ENCODE peak calls at places on chromosomes 1 and 21, in six cellular contexts. O, H, Z, G, W and R are unnamed samples.
A peak's percentile ranks its signal among the peaks of the same experiment; 100 is the strongest.

GRCh38 chr1:183227382-183227781 is 41.3 kb downstream of the LAMC2 start:
- DNase-seq in O (no peak), H (no peak), Z (no peak), G (no peak), W (no peak), R (no peak)

GRCh38 chr1:149936992-149937705 is 470 bp upstream of the MTMR11 start:
- DNase-seq in O (no peak), H (peak; percentile 91), Z (no peak), G (peak; percentile 81), W (no peak), R (peak; percentile 87)

GRCh38 chr21:35178812-35179211 is 129.7 kb upstream of the RUNX1 start:
- DNase-seq in O (no peak), H (no peak), Z (no peak), G (peak; percentile 69), W (no peak), R (peak; percentile 67)

GRCh38 chr1:34267326-34267725 is 90.6 kb downstream of the C1orf94 start:
- DNase-seq in O (no peak), H (no peak), Z (no peak), G (peak; percentile 33), W (no peak), R (no peak)

GRCh38 chr1:21762022-21762404 is 20.9 kb downstream of the USP48 start:
- DNase-seq in O (no peak), H (no peak), Z (no peak), G (no peak), W (no peak), R (no peak)

GRCh38 chr21:20882462-20883415 is 115.5 kb upstream of the NCAM2 start:
- DNase-seq in O (no peak), H (peak; percentile 8), Z (no peak), G (peak; percentile 2), W (no peak), R (peak; percentile 7)

GRCh38 chr1:171329251-171329650 is 15.3 kb downstream of the FMO4 start:
- DNase-seq in O (no peak), H (no peak), Z (no peak), G (no peak), W (no peak), R (no peak)

GRCh38 chr1:100721502-100722205 is 2.1 kb downstream of the VCAM1 start:
- DNase-seq in O (peak; percentile 63), H (no peak), Z (no peak), G (peak; percentile 94), W (no peak), R (no peak)

GRCh38 chr1:82485591-82486369 is 685.0 kb downstream of the ADGRL2 start:
- DNase-seq in O (peak; percentile 64), H (no peak), Z (peak; percentile 33), G (peak; percentile 52), W (no peak), R (peak; percentile 75)

GRCh38 chr1:87853576-87854351 is 525.1 kb downstream of the LMO4 start:
- DNase-seq in O (no peak), H (no peak), Z (no peak), G (no peak), W (no peak), R (no peak)

GRCh38 chr1:163120372-163120771 is 51.2 kb downstream of the RGS4 start:
- DNase-seq in O (no peak), H (no peak), Z (no peak), G (no peak), W (no peak), R (no peak)

GRCh38 chr1:52119722-52120121 is 22.2 kb upstream of the ZFYVE9 start:
- DNase-seq in O (no peak), H (no peak), Z (no peak), G (no peak), W (no peak), R (no peak)

GRCh38 chr1:59046730-59047157 is 250.2 kb upstream of the FGGY start:
- DNase-seq in O (no peak), H (no peak), Z (no peak), G (no peak), W (no peak), R (no peak)

GRCh38 chr1:5661196-5662130 is 330.8 kb downstream of the NPHP4 start:
- DNase-seq in O (no peak), H (no peak), Z (no peak), G (no peak), W (no peak), R (no peak)

GRCh38 chr1:194280463-194280862 is 1094.0 kb upstream of the B3GALT2 start:
- DNase-seq in O (no peak), H (no peak), Z (no peak), G (no peak), W (no peak), R (no peak)

GRCh38 chr1:86648255-86648654 is 56.1 kb upstream of the SH3GLB1 start:
- DNase-seq in O (no peak), H (peak; percentile 43), Z (no peak), G (peak; percentile 76), W (no peak), R (peak; percentile 81)

GRCh38 chr1:85022700-85023099 is 25.6 kb downstream of the MCOLN3 start:
- DNase-seq in O (no peak), H (no peak), Z (no peak), G (no peak), W (no peak), R (no peak)

GRCh38 chr1:109391626-109392025 is 6.1 kb downstream of the SORT1 start:
- DNase-seq in O (no peak), H (no peak), Z (no peak), G (no peak), W (no peak), R (no peak)

GRCh38 chr1:230255116-230255515 is 171.0 kb downstream of the PGBD5 start:
- DNase-seq in O (no peak), H (no peak), Z (no peak), G (no peak), W (no peak), R (no peak)

GRCh38 chr1:24536391-24536840 is 19.5 kb upstream of the NCMAP start:
- DNase-seq in O (no peak), H (peak; percentile 43), Z (no peak), G (peak; percentile 63), W (no peak), R (no peak)

GRCh38 chr1:208207388-208208131 is 36.6 kb downstream of the PLXNA2 start:
- DNase-seq in O (no peak), H (no peak), Z (peak; percentile 53), G (peak; percentile 99), W (peak; percentile 88), R (peak; percentile 98)

GRCh38 chr1:48362901-48363300 is 109.1 kb downstream of the SPATA6 start:
- DNase-seq in O (no peak), H (no peak), Z (no peak), G (no peak), W (no peak), R (no peak)

DNA sequence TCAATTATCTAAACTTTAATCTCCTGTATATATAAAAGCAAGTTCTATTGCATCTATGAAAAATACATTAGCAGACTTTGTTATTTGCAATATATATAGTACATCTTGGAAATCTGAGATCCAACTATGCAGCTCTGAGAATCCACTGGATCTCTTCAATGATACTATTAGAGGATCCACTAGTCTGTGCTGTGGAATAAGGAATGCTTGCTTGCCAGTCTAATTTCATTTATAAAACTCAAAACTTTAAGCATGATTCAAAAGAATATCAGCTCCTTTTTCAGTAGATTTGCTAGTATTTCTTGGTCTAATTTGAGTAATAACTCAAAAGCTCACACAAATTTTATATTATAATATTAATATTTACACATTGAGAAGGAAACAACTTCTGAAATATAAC is 115.1 kb downstream of the SPATA6 start:
- DNase-seq in O (no peak), H (no peak), Z (no peak), G (no peak), W (no peak), R (no peak)
- TF ChIP-seq CTCF in O (no peak), H (no peak), Z (no peak), G (no peak), W (no peak), R (no peak)

GRCh38 chr1:75970631-75971030 is 38.4 kb upstream of the ASB17 start:
- DNase-seq in O (no peak), H (no peak), Z (no peak), G (no peak), W (no peak), R (no peak)
- H3K27ac ChIP-seq in O (no peak overlapping the region), H (no peak overlapping the region), Z (no peak overlapping the region), G (no peak overlapping the region), W (no peak overlapping the region), R (no peak overlapping the region)

GRCh38 chr1:223079498-223079897 is 63.5 kb downstream of the TLR5 start:
- DNase-seq in O (no peak), H (no peak), Z (no peak), G (no peak), W (no peak), R (no peak)

GRCh38 chr1:223077434-223077833 is 65.6 kb downstream of the TLR5 start:
- DNase-seq in O (no peak), H (no peak), Z (peak; percentile 56), G (no peak), W (no peak), R (no peak)

GRCh38 chr1:223076382-223076781 is 66.7 kb downstream of the TLR5 start:
- DNase-seq in O (no peak), H (no peak), Z (peak; percentile 51), G (no peak), W (no peak), R (no peak)

GRCh38 chr1:223084466-223084865 is 58.6 kb downstream of the TLR5 start:
- DNase-seq in O (no peak), H (no peak), Z (no peak), G (no peak), W (no peak), R (no peak)

GRCh38 chr1:223081181-223081994 is 61.7 kb downstream of the TLR5 start:
- DNase-seq in O (peak; percentile 82), H (peak; percentile 97), Z (peak; percentile 83), G (peak; percentile 78), W (peak; percentile 89), R (peak; percentile 86)
- H3K4me1 ChIP-seq in O (no peaks in the 10 kb centered on the region), H (no peaks in the 10 kb centered on the region), Z (peaks cover 30% of the 10 kb centered on the region), G (no peaks in the 10 kb centered on the region), W (peaks cover 22% of the 10 kb centered on the region), R (no peaks in the 10 kb centered on the region)

DNA sequence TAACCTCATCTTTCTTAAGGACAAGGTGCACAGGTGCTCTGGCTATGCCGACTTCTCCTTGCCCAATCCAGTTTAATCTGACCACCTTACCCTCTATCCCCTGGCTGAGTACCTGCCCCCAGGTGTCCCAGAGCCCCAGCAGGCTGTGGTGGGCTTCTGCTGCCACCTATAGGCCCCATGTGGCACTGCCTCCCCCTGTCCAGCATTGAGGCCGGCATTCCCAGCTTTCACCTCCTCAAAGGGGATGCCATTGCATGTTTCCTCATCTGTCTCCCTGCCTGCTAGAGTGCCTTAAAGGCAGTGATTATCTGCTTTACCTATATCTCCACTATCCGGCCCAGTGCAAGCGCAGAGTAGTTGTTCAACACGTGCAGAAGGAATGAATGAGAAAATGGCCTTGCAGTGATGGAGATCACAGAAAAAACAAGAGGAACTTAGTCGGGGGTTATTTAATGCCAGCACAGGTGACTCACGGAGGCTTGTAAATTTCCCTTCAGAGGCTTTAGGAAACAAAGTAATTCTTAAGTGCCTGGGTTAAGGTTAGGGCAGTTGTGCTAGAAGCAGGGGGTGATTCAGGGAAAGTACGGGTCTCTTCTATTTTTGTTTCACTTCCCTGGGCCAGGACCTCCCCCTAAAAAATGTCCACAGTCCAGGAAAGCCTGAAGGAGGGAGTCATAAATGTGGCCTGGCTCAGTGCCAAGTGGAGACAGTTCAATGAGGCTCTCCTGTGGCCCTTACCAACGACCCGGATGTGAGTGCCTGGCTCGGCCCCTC is 131.8 kb upstream of the NGF start:
- DNase-seq in O (peak; percentile 63), H (peak; percentile 31), Z (peak; percentile 27), G (peak; percentile 80), W (peak; percentile 51), R (peak; percentile 65)
- TF ChIP-seq CTCF in O (peak; percentile 72), H (peak; percentile 98), Z (peak; percentile 89), G (peak; percentile 100), W (peak; percentile 87), R (peak; percentile 93)

GRCh38 chr21:45516671-45517151 is 25.5 kb downstream of the SLC19A1 start:
- DNase-seq in O (no peak), H (no peak), Z (peak; percentile 8), G (no peak), W (peak; percentile 27), R (no peak)
- H3K27ac ChIP-seq in O (no peak overlapping the region), H (no peak overlapping the region), Z (no peak overlapping the region), G (no peak overlapping the region), W (no peak overlapping the region), R (no peak overlapping the region)